ENCODE peak calls at places on chromosomes 2 and 18, in eight cellular contexts. M is stimulated activated CD4-positive, alpha-beta T cell treated with anti-CD3 and anti-CD28 coated beads, Interleukin-2, amount 100 ng/mL, for 48 hours; S is immature natural killer cell; D is astrocyte of the spinal cord; Y is right atrium auricular region; P is KBM-7; K is HEK293T; O is stimulated activated CD8-positive, alpha-beta memory T cell treated with anti-CD3 and anti-CD28 coated beads, Interleukin-2, amount 100 ng/mL, for 1 hour. I is an unnamed sample.
A peak's percentile ranks its signal among the peaks of the same experiment; 100 is the strongest.

GRCh38 chr2:144834363-144834762 is 314.4 kb upstream of the ZEB2 start:
- DNase-seq in D (no peak), O (no peak), S (no peak), Y (no peak), P (no peak), K (no peak), M (no peak), I (peak; percentile 7)

GRCh38 chr2:240392948-240393830 is 42.3 kb upstream of the GPC1 start:
- DNase-seq in Y (no peak), D (no peak), S (no peak), P (no peak), M (no peak), O (no peak), K (no peak), I (no peak)

GRCh38 chr2:84880645-84881521 is at the start of gene TRABD2A:
- DNase-seq in K (peak; percentile 26), Y (peak; percentile 55), O (no peak), D (no peak), M (peak; percentile 61), S (peak; percentile 28), P (peak; percentile 52), I (peak; percentile 56)

GRCh38 chr2:113208995-113209868 is 35.5 kb downstream of the PSD4 start:
- DNase-seq in Y (no peak), O (no peak), P (no peak), M (no peak), S (no peak), K (no peak), D (peak; percentile 48), I (peak; percentile 31)

GRCh38 chr2:132929786-132930185 is 259.8 kb upstream of the LYPD1 start:
- DNase-seq in S (no peak), Y (no peak), D (no peak), M (no peak), K (no peak), O (no peak), P (no peak), I (no peak)

GRCh38 chr18:35415511-35416427 is 38.6 kb upstream of the ZNF396 start:
- DNase-seq in M (no peak), P (peak; percentile 12), O (no peak), D (peak; percentile 15), Y (no peak), S (no peak), K (no peak), I (no peak)

GRCh38 chr2:221810216-221810615 is 238.1 kb upstream of the EPHA4 start:
- DNase-seq in M (no peak), O (no peak), K (no peak), Y (no peak), S (no peak), P (no peak), D (no peak), I (no peak)

GRCh38 chr2:231568785-231569435 is 23.8 kb upstream of the TEX44 start:
- DNase-seq in Y (no peak), O (no peak), K (no peak), M (peak; percentile 4), S (no peak), D (no peak), P (no peak), I (no peak)

GRCh38 chr2:128326296-128326790 is 7.7 kb upstream of the HS6ST1 start:
- DNase-seq in S (no peak), K (no peak), Y (no peak), D (no peak), O (no peak), M (no peak), P (no peak), I (no peak)

GRCh38 chr2:224449212-224450147 is 47.6 kb upstream of the FAM124B start:
- DNase-seq in D (no peak), Y (no peak), O (no peak), P (peak; percentile 65), K (no peak), M (no peak), S (peak; percentile 12), I (peak; percentile 55)

GRCh38 chr2:23271230-23271629 is 113.7 kb upstream of the KLHL29 start:
- DNase-seq in P (no peak), O (no peak), S (no peak), D (no peak), M (no peak), Y (no peak), K (no peak), I (no peak)

GRCh38 chr18:79611040-79611681 is 68.4 kb upstream of the CTDP1 start:
- DNase-seq in M (no peak), S (no peak), O (no peak), P (no peak), K (no peak), Y (peak; percentile 84), D (peak; percentile 62), I (peak; percentile 37)

GRCh38 chr2:41782306-41783158 is 265.3 kb upstream of the PKDCC start:
- DNase-seq in P (peak; percentile 46), M (peak; percentile 18), D (peak; percentile 54), Y (no peak), O (no peak), K (peak; percentile 52), S (peak; percentile 42), I (peak; percentile 49)

GRCh38 chr18:10182009-10182624 is 268.3 kb downstream of the VAPA start:
- DNase-seq in M (no peak), Y (no peak), D (no peak), O (no peak), S (no peak), P (no peak), K (no peak), I (no peak)

GRCh38 chr2:24832526-24832925 is 39.3 kb downstream of the CENPO start:
- DNase-seq in Y (no peak), D (no peak), O (no peak), P (no peak), S (no peak), M (no peak), K (no peak), I (no peak)

GRCh38 chr2:225465827-225466226 is 66.3 kb downstream of the NYAP2 start:
- DNase-seq in M (no peak), K (no peak), P (no peak), D (no peak), O (no peak), Y (no peak), S (no peak), I (no peak)

GRCh38 chr2:33068261-33068660 is 121.5 kb downstream of the LTBP1 start:
- DNase-seq in M (no peak), O (no peak), P (no peak), S (no peak), K (no peak), D (peak; percentile 76), Y (no peak), I (peak; percentile 90)

GRCh38 chr2:158239271-158239670 is 137.6 kb downstream of the UPP2 start:
- DNase-seq in D (no peak), Y (no peak), M (no peak), S (no peak), O (no peak), K (no peak), P (no peak), I (no peak)

GRCh38 chr18:60358516-60358915 is 14.1 kb downstream of the MC4R start:
- DNase-seq in O (no peak), P (no peak), K (no peak), D (peak; percentile 49), S (no peak), Y (no peak), M (no peak), I (peak; percentile 69)

GRCh38 chr2:157444643-157445040 is 753 bp upstream of the CYTIP start:
- DNase-seq in P (no peak), Y (no peak), O (no peak), K (no peak), D (no peak), M (no peak), S (no peak), I (no peak)

GRCh38 chr2:239820836-239821693 is 204.1 kb downstream of the NDUFA10 start:
- DNase-seq in O (no peak), M (no peak), K (no peak), D (no peak), S (no peak), Y (peak; percentile 70), P (no peak), I (no peak)

GRCh38 chr2:65800998-65801397 is 368.6 kb upstream of the SPRED2 start:
- DNase-seq in O (no peak), P (peak; percentile 2), K (peak; percentile 30), D (peak; percentile 3), Y (no peak), S (no peak), M (no peak), I (peak; percentile 35)

GRCh38 chr2:82795446-82795845 is 1663.6 kb downstream of the SUCLG1 start:
- DNase-seq in P (no peak), Y (no peak), O (no peak), K (no peak), M (no peak), D (peak; percentile 61), S (no peak), I (peak; percentile 89)

GRCh38 chr18:35620765-35621164 is 39.2 kb downstream of the GALNT1 start:
- DNase-seq in M (no peak), O (no peak), K (no peak), S (no peak), P (no peak), Y (no peak), D (no peak), I (no peak)

GRCh38 chr2:56104951-56105350 is 78.8 kb upstream of the CCDC85A start:
- DNase-seq in P (no peak), S (no peak), M (no peak), K (no peak), D (no peak), O (no peak), Y (no peak), I (no peak)

GRCh38 chr18:48399303-48400075 is 9.7 kb downstream of the ZBTB7C start:
- DNase-seq in O (no peak), P (no peak), M (no peak), Y (no peak), K (no peak), S (no peak), D (no peak), I (no peak)

GRCh38 chr2:172972005-172972619 is 103.5 kb upstream of the MAP3K20 start:
- DNase-seq in O (no peak), S (no peak), M (peak; percentile 41), D (peak; percentile 25), Y (no peak), P (peak; percentile 61), K (peak; percentile 78), I (peak; percentile 68)

GRCh38 chr18:31100598-31101147 is 1.5 kb downstream of the DSC2 start:
- DNase-seq in D (no peak), S (no peak), Y (no peak), O (no peak), P (no peak), K (peak; percentile 51), M (no peak), I (no peak)

GRCh38 chr2:226581004-226581403 is 218.6 kb downstream of the IRS1 start:
- DNase-seq in P (no peak), K (no peak), S (no peak), D (no peak), Y (no peak), O (no peak), M (no peak), I (no peak)

GRCh38 chr2:174901075-174901474 is 104.1 kb downstream of the CHN1 start:
- DNase-seq in Y (peak; percentile 60), P (no peak), D (no peak), K (no peak), M (peak; percentile 4), S (no peak), O (no peak), I (peak; percentile 40)

GRCh38 chr2:234494361-234495075 is 2.4 kb downstream of the ARL4C start:
- DNase-seq in M (no peak), K (no peak), S (peak; percentile 68), O (no peak), Y (no peak), D (peak; percentile 73), P (no peak), I (peak; percentile 25)

GRCh38 chr2:19607931-19608762 is 249.7 kb upstream of the OSR1 start:
- DNase-seq in O (no peak), Y (no peak), M (no peak), P (no peak), K (no peak), S (no peak), D (peak; percentile 89), I (peak; percentile 92)

GRCh38 chr2:209702775-209703174 is 68.9 kb upstream of the UNC80 start:
- DNase-seq in O (no peak), Y (no peak), S (no peak), P (no peak), K (no peak), D (no peak), M (no peak), I (no peak)

GRCh38 chr18:6221602-6222014 is 193.1 kb downstream of the L3MBTL4 start:
- DNase-seq in D (no peak), Y (no peak), P (no peak), S (no peak), K (no peak), M (no peak), O (no peak), I (no peak)